ENCODE peak calls at places on chromosome 18, in nine cellular contexts. V is M059J; Y is activated CD4-positive, alpha-beta T cell treated with anti-CD3 and anti-CD28 coated beads for 1 hour; Q is stimulated activated CD8-positive, alpha-beta memory T cell treated with anti-CD3 and anti-CD28 coated beads, Interleukin-4, amount 100 ng/mL, for 48 hours; S is NCI-H2227 treated with DMSO at 0.1 percent for 48 hours; W is tibial nerve; P is HepG2; H is GM23248; R is ureter. B is an unnamed sample.

GRCh38 chr18:8480506-8481328 is 128.5 kb upstream of the RAB12 start:
- DNase-seq in V (peak), Y (no peak), Q (no peak), S (peak), W (peak), P (peak), H (peak), R (no peak), B (peak)

GRCh38 chr18:52937840-52938239 is 597.8 kb downstream of the DCC start:
- DNase-seq in V (no peak), Y (no peak), Q (no peak), S (no peak), W (no peak), P (no peak), H (no peak), R (no peak), B (no peak)

GRCh38 chr18:1976484-1976883 is 594.8 kb downstream of the METTL4 start:
- DNase-seq in V (no peak), Y (no peak), Q (no peak), S (no peak), W (no peak), P (no peak), H (no peak), R (no peak), B (no peak)

GRCh38 chr18:74539289-74539688 is 5.0 kb downstream of the CNDP1 start:
- DNase-seq in V (no peak), Y (no peak), Q (no peak), S (no peak), W (no peak), P (no peak), H (no peak), R (no peak), B (no peak)

GRCh38 chr18:59909289-59910036 is 9.7 kb downstream of the PMAIP1 start:
- DNase-seq in V (peak), Y (no peak), Q (no peak), S (no peak), W (no peak), P (no peak), H (no peak), R (no peak), B (peak)

GRCh38 chr18:21257383-21257782 is 15.4 kb downstream of the GREB1L start:
- DNase-seq in V (peak), Y (no peak), Q (no peak), S (no peak), W (no peak), P (peak), H (peak), R (no peak), B (no peak)

GRCh38 chr18:51537487-51537886 is 340.0 kb upstream of the MEX3C start:
- DNase-seq in V (peak), Y (no peak), Q (no peak), S (peak), W (no peak), P (no peak), H (peak), R (no peak), B (peak)

GRCh38 chr18:56890632-56891031 is 239.5 kb downstream of the WDR7 start:
- DNase-seq in V (peak), Y (no peak), Q (no peak), S (no peak), W (no peak), P (peak), H (peak), R (no peak), B (no peak)

GRCh38 chr18:2036136-2036535 is 535.2 kb downstream of the METTL4 start:
- DNase-seq in V (peak), Y (no peak), Q (no peak), S (no peak), W (no peak), P (no peak), H (no peak), R (no peak), B (no peak)

GRCh38 chr18:5879479-5879882 is 15.8 kb downstream of the TMEM200C start:
- DNase-seq in V (peak), Y (no peak), Q (no peak), S (no peak), W (no peak), P (peak), H (peak), R (no peak), B (peak)

GRCh38 chr18:8081872-8082553 is 514.9 kb downstream of the PTPRM start:
- DNase-seq in V (no peak), Y (no peak), Q (no peak), S (no peak), W (no peak), P (no peak), H (no peak), R (no peak), B (no peak)

GRCh38 chr18:35776481-35776880 is 194.9 kb downstream of the GALNT1 start:
- DNase-seq in V (no peak), Y (no peak), Q (no peak), S (no peak), W (no peak), P (no peak), H (peak), R (no peak), B (no peak)

GRCh38 chr18:25279133-25279532 is 72.8 kb downstream of the ZNF521 start:
- DNase-seq in V (peak), Y (no peak), Q (no peak), S (no peak), W (no peak), P (no peak), H (peak), R (no peak), B (no peak)

GRCh38 chr18:3985030-3985429 is 470.1 kb downstream of the DLGAP1 start:
- DNase-seq in V (no peak), Y (no peak), Q (no peak), S (no peak), W (no peak), P (no peak), H (peak), R (no peak), B (peak)

GRCh38 chr18:35143615-35144596 is 96.9 kb upstream of the ZNF397 start:
- DNase-seq in V (peak), Y (no peak), Q (no peak), S (peak), W (peak), P (peak), H (peak), R (peak), B (peak)

B was measured in small intestine.